ENCODE peak calls at places on chromosomes 3 and 15, in five cellular contexts. K is SK-N-SH, F is K562, Z is HCT116, M is GM12878. W is an unnamed sample. For H3K27me3, the result is how much of the 10 kb centered on the place peaks cover.

GRCh38 chr3:111967071-111967470 is 11.8 kb upstream of the ABHD10 start:
- DNase-seq in K (no peak), Z (no peak), M (no peak), F (no peak), W (no peak)

GRCh38 chr3:138845071-138845685 is 10.4 kb upstream of the PIK3CB start:
- DNase-seq in F (no peak), K (no peak), Z (no peak), M (no peak), W (no peak)

GRCh38 chr3:4290272-4290893 is 12.8 kb upstream of the SETMAR start:
- DNase-seq in M (no peak), Z (no peak), K (peak), F (peak), W (peak)

GRCh38 chr3:177816667-177817208 is 619.5 kb upstream of the TBL1XR1 start:
- DNase-seq in Z (peak), M (no peak), F (no peak), K (no peak), W (peak)

GRCh38 chr3:113222412-113223086 is 11.2 kb downstream of the BOC start:
- DNase-seq in F (no peak), M (no peak), Z (no peak), K (peak), W (no peak)

GRCh38 chr3:83946045-83946444 is 1012.7 kb upstream of the CADM2 start:
- DNase-seq in Z (no peak), F (no peak), M (no peak), K (no peak), W (no peak)

GRCh38 chr15:72227192-72227586 is 3.8 kb downstream of the PKM start:
- DNase-seq in M (peak), Z (peak), F (no peak), K (no peak), W (peak)

GRCh38 chr3:17752851-17753250 is 10.4 kb upstream of the TBC1D5 start:
- DNase-seq in M (no peak), Z (no peak), K (no peak), F (no peak), W (no peak)

GRCh38 chr3:43341788-43342187 is 55.4 kb downstream of the SNRK start:
- DNase-seq in K (no peak), Z (no peak), M (no peak), F (no peak), W (no peak)

GRCh38 chr15:48634934-48635333 is 10.6 kb downstream of the FBN1 start:
- DNase-seq in Z (no peak), M (no peak), F (no peak), K (no peak), W (no peak)

GRCh38 chr15:31128919-31129768 is 27.6 kb upstream of the TRPM1 start:
- DNase-seq in M (no peak), F (peak), K (peak), Z (no peak), W (peak)

GRCh38 chr15:71761649-71762048 is 48.7 kb upstream of the NR2E3 start:
- DNase-seq in M (no peak), Z (peak), K (no peak), F (no peak), W (peak)

GRCh38 chr15:78232951-78233350 is 1.4 kb downstream of the ACSBG1 start:
- DNase-seq in K (no peak), F (no peak), M (no peak), Z (no peak), W (no peak)

GRCh38 chr3:152176998-152177397 is 91.7 kb upstream of the MBNL1 start:
- DNase-seq in Z (no peak), F (no peak), M (no peak), K (no peak), W (no peak)

GRCh38 chr3:29099775-29100174 is 181.1 kb upstream of the RBMS3 start:
- DNase-seq in K (no peak), F (no peak), M (no peak), Z (no peak), W (no peak)

GRCh38 chr15:51874751-51875644 is 45.5 kb downstream of the TMOD3 start:
- DNase-seq in F (peak), M (no peak), K (no peak), Z (peak), W (peak)

GRCh38 chr3:125398952-125399351 is 23.8 kb upstream of the ZNF148 start:
- DNase-seq in K (no peak), F (no peak), M (no peak), Z (no peak), W (no peak)

GRCh38 chr3:142019794-142020320 is 129.5 kb downstream of the TFDP2 start:
- DNase-seq in F (no peak), Z (no peak), M (peak), K (no peak), W (no peak)

GRCh38 chr15:40990789-40991188 is 37.5 kb downstream of the CHAC1 start:
- DNase-seq in M (no peak), K (no peak), Z (no peak), F (no peak), W (no peak)

GRCh38 chr3:141059816-141060215 is 8.7 kb downstream of the SPSB4 start:
- DNase-seq in Z (no peak), F (no peak), K (no peak), M (no peak), W (no peak)

GRCh38 chr15:73127302-73127936 is 75.2 kb downstream of the NEO1 start:
- DNase-seq in M (peak), Z (peak), F (peak), K (peak), W (peak)

GRCh38 chr3:46908294-46908985 is 30.9 kb downstream of the PTH1R start:
- DNase-seq in Z (no peak), K (no peak), M (no peak), F (no peak), W (no peak)

GRCh38 chr3:46909535-46910161 is 32.1 kb downstream of the PTH1R start:
- DNase-seq in Z (peak), M (no peak), F (peak), K (peak), W (peak)

GRCh38 chr3:46910166-46910760 is 32.7 kb downstream of the PTH1R start:
- DNase-seq in M (no peak), Z (no peak), K (no peak), F (no peak), W (no peak)

GRCh38 chr3:46907960-46908293 is 30.4 kb downstream of the PTH1R start:
- DNase-seq in K (no peak), M (no peak), F (no peak), Z (no peak), W (no peak)

GRCh38 chr3:46908986-46909534 is 31.5 kb downstream of the PTH1R start:
- DNase-seq in M (no peak), F (no peak), Z (no peak), K (no peak), W (no peak)
- H3K9ac ChIP-seq in M (no peak), F (peak), Z (no peak), K (no peak), W (no peak)

GRCh38 chr15:75822685-75823278 is 20.5 kb upstream of the UBE2Q2 start:
- DNase-seq in K (no peak), F (no peak), M (no peak), Z (no peak), W (no peak)
- H3K27me3 ChIP-seq in K (under half), F (under half), M (under half), Z (under half), W (under half)

DNA sequence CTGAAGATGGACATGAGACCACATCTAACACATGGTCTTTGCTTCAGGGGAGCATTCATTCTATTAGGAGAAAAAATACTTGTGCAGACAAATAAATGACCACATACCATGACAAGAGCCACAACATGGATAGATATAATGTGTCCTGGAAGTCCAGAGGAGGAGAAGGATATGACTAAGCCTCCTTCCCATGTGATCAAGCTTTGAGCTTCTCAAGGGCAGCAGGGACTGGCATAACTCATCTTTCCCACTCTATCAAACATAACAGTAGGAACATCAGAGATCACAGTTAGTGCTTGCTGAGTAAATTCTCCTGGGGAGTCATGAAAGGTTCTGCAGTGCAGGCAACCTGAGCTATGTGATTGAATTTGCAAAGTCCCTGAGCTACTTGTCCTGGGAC is 86.0 kb upstream of the LPP start:
- DNase-seq in F (no peak), Z (no peak), K (no peak), M (no peak), W (no peak)
- TF ChIP-seq ZBTB33 in F (no peak), Z (no peak), K (no peak), M (no peak), W (no peak)

DNA sequence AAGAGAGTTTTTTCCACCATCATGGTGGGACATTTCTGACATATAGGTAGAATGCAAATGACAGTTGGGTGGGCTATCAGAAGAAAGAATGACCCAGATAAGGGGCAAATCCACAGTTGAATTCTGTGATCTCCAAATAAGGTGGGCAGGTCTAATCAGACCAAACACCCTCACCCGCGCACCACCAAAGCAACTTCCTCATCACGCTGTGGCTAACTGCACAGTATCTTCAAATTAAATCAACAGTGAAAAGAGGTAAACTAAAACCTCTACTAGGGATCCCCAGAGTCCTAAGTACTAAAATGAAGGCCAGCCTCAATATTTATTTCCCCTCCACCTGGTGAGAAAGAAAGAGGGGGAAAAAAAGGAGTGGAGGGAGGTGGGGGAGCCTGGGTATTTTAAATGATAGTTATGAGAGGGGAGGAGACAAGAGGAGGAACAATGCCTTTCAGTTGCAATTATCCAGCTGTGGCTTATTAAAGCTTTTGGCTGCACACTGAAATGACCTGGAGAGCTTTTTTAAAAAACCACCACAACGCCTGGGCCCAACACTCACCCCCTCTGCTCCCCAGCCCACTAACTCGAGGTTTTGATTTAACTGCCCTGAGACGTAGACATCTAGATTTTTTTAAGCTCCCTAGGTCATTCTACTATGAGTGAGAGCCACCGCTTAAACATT is 61.0 kb downstream of the LRIG1 start:
- DNase-seq in M (no peak), F (no peak), K (no peak), Z (no peak), W (no peak)
- H3K9ac ChIP-seq in M (no peak), F (no peak), K (no peak), Z (no peak), W (no peak)

GRCh38 chr3:184584001-184584891 is 22.7 kb downstream of the EPHB3 start:
- DNase-seq in K (peak), F (no peak), Z (no peak), M (no peak), W (no peak)

GRCh38 chr3:184585545-184585944 is 24.0 kb downstream of the EPHB3 start:
- DNase-seq in Z (no peak), K (no peak), F (no peak), M (no peak), W (no peak)

GRCh38 chr3:184583345-184584000 is 21.9 kb downstream of the EPHB3 start:
- DNase-seq in Z (no peak), F (peak), K (peak), M (no peak), W (no peak)

GRCh38 chr3:184588776-184589175 is 27.2 kb downstream of the EPHB3 start:
- DNase-seq in F (no peak), Z (no peak), K (no peak), M (no peak), W (no peak)

DNA sequence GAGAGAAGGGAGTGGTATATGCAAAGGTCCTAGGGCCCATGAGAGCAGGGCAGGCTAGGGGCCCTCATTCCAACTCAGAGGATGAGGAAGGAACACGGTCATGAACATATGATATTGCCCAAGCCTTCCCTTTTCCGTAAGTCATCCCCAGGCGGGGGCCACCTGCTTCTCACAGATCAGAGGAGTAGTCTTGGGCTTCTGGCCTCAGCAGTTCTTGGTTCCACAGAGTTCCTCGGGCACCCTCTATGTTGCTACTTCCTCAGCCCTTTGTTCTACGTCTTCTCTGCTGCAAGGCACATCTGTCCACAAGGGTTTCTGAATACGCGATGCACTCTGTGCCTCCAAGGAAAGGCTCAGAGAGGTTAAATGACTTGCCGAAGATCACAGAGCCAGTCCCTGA is 25.3 kb downstream of the EPHB3 start:
- DNase-seq in M (no peak), F (no peak), Z (no peak), K (no peak), W (no peak)
- H3K27me3 ChIP-seq in M (under half), F (half or more), Z (under half), K (under half), W (under half)

DNA sequence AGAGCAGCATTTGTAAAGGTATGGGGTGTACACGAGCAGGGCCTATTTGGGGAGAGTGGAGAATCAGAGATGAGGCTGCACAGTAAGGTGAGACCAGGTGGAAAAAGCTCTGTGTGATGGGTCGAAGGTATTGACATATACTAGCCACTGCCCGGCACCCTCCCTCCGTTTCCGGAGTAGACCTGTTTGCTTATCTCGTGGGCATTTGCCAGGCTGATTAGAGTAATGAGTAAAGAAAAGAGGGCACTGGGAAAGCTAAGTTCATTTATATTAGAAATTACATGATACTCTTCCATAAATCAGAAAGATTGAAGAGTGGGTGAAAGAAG is 46.2 kb upstream of the ATG7 start:
- DNase-seq in Z (no peak), F (no peak), M (no peak), K (no peak), W (no peak)
- TF ChIP-seq ZBTB33 in Z (no peak), F (no peak), M (no peak), K (no peak), W (no peak)

W was measured in HepG2.